ENCODE peak calls at places on chromosomes 13 and 19, in seven cellular contexts. One of them, this sample, is unnamed.

GRCh38 chr19:58477130-58477529 is 978 bp downstream of the ZNF446 start:
- DNase-seq in GM23338: no peak
- DNase-seq in SK-N-SH: no peak
- DNase-seq in stomach: no peak
- DNase-seq in spleen: peak; percentile 85
- DNase-seq in Panc1: no peak
- DNase-seq in breast epithelium: no peak
- DNase-seq in this sample: no peak

GRCh38 chr19:4067396-4068057 is 828 bp upstream of the ZBTB7A start:
- DNase-seq in GM23338: no peak
- DNase-seq in SK-N-SH: peak; percentile 84
- DNase-seq in stomach: no peak
- DNase-seq in spleen: peak; percentile 92
- DNase-seq in Panc1: no peak
- DNase-seq in breast epithelium: no peak
- DNase-seq in this sample: no peak

GRCh38 chr13:48234652-48235099 is 1.7 kb downstream of the ITM2B start:
- DNase-seq in GM23338: no peak
- DNase-seq in SK-N-SH: no peak
- DNase-seq in stomach: no peak
- DNase-seq in spleen: no peak
- DNase-seq in Panc1: no peak
- DNase-seq in breast epithelium: no peak
- DNase-seq in this sample: no peak

GRCh38 chr13:102344410-102344809 is 57.4 kb downstream of the FGF14 start:
- DNase-seq in GM23338: no peak
- DNase-seq in SK-N-SH: no peak
- DNase-seq in stomach: no peak
- DNase-seq in spleen: no peak
- DNase-seq in Panc1: no peak
- DNase-seq in breast epithelium: no peak
- DNase-seq in this sample: no peak

GRCh38 chr13:50365300-50365682 is 350.0 kb downstream of the KCNRG start:
- DNase-seq in GM23338: no peak
- DNase-seq in SK-N-SH: no peak
- DNase-seq in stomach: no peak
- DNase-seq in spleen: no peak
- DNase-seq in Panc1: no peak
- DNase-seq in breast epithelium: no peak
- DNase-seq in this sample: no peak

GRCh38 chr19:3683866-3684816 is 16.1 kb downstream of the PIP5K1C start:
- DNase-seq in GM23338: no peak
- DNase-seq in SK-N-SH: no peak
- DNase-seq in stomach: no peak
- DNase-seq in spleen: no peak
- DNase-seq in Panc1: no peak
- DNase-seq in breast epithelium: no peak
- DNase-seq in this sample: no peak

GRCh38 chr13:94217370-94217769 is 262.1 kb downstream of the DCT start:
- DNase-seq in GM23338: no peak
- DNase-seq in SK-N-SH: no peak
- DNase-seq in stomach: no peak
- DNase-seq in spleen: no peak
- DNase-seq in Panc1: no peak
- DNase-seq in breast epithelium: no peak
- DNase-seq in this sample: no peak

GRCh38 chr13:45472171-45472705 is 7.5 kb downstream of the COG3 start:
- DNase-seq in GM23338: no peak
- DNase-seq in SK-N-SH: no peak
- DNase-seq in stomach: no peak
- DNase-seq in spleen: no peak
- DNase-seq in Panc1: no peak
- DNase-seq in breast epithelium: no peak
- DNase-seq in this sample: no peak

GRCh38 chr19:14440049-14440448 is 6.9 kb downstream of the PKN1 start:
- DNase-seq in GM23338: peak; percentile 35
- DNase-seq in SK-N-SH: no peak
- DNase-seq in stomach: peak; percentile 72
- DNase-seq in spleen: peak; percentile 99
- DNase-seq in Panc1: no peak
- DNase-seq in breast epithelium: no peak
- DNase-seq in this sample: peak; percentile 79

GRCh38 chr19:8609210-8610040 is 1.1 kb downstream of the ADAMTS10 start:
- DNase-seq in GM23338: peak; percentile 87
- DNase-seq in SK-N-SH: peak; percentile 92
- DNase-seq in stomach: peak; percentile 30
- DNase-seq in spleen: no peak
- DNase-seq in Panc1: no peak
- DNase-seq in breast epithelium: no peak
- DNase-seq in this sample: peak; percentile 34
- H3K4me3 ChIP-seq in GM23338: peak overlapping the region; percentile 87
- H3K4me3 ChIP-seq in SK-N-SH: peak overlapping the region; percentile 61
- H3K4me3 ChIP-seq in stomach: peak overlapping the region; percentile 51
- H3K4me3 ChIP-seq in spleen: peak overlapping the region; percentile 54
- H3K4me3 ChIP-seq in Panc1: peak overlapping the region; percentile 42
- H3K4me3 ChIP-seq in breast epithelium: peak overlapping the region; percentile 60
- H3K4me3 ChIP-seq in this sample: peak overlapping the region; percentile 34

GRCh38 chr19:10975374-10976036 is 14.7 kb downstream of the SMARCA4 start:
- DNase-seq in GM23338: no peak
- DNase-seq in SK-N-SH: no peak
- DNase-seq in stomach: peak; percentile 67
- DNase-seq in spleen: no peak
- DNase-seq in Panc1: no peak
- DNase-seq in breast epithelium: no peak
- DNase-seq in this sample: no peak

GRCh38 chr19:10971107-10971715 is 10.4 kb downstream of the SMARCA4 start:
- DNase-seq in GM23338: no peak
- DNase-seq in SK-N-SH: no peak
- DNase-seq in stomach: no peak
- DNase-seq in spleen: no peak
- DNase-seq in Panc1: no peak
- DNase-seq in breast epithelium: no peak
- DNase-seq in this sample: no peak

GRCh38 chr19:10979950-10980349 is 19.1 kb downstream of the SMARCA4 start:
- DNase-seq in GM23338: no peak
- DNase-seq in SK-N-SH: no peak
- DNase-seq in stomach: no peak
- DNase-seq in spleen: no peak
- DNase-seq in Panc1: no peak
- DNase-seq in breast epithelium: no peak
- DNase-seq in this sample: peak; percentile 24

GRCh38 chr19:10977773-10978155 is 16.9 kb downstream of the SMARCA4 start:
- DNase-seq in GM23338: no peak
- DNase-seq in SK-N-SH: no peak
- DNase-seq in stomach: no peak
- DNase-seq in spleen: no peak
- DNase-seq in Panc1: no peak
- DNase-seq in breast epithelium: no peak
- DNase-seq in this sample: no peak

GRCh38 chr19:10976200-10976892 is 15.5 kb downstream of the SMARCA4 start:
- DNase-seq in GM23338: no peak
- DNase-seq in SK-N-SH: no peak
- DNase-seq in stomach: peak; percentile 34
- DNase-seq in spleen: no peak
- DNase-seq in Panc1: no peak
- DNase-seq in breast epithelium: no peak
- DNase-seq in this sample: no peak
- H3K27ac ChIP-seq in GM23338: peak overlapping the region; percentile 72
- H3K27ac ChIP-seq in SK-N-SH: peak overlapping the region; percentile 33
- H3K27ac ChIP-seq in stomach: peak overlapping the region; percentile 76
- H3K27ac ChIP-seq in spleen: peak overlapping the region; percentile 68
- H3K27ac ChIP-seq in Panc1: no peak overlapping the region
- H3K27ac ChIP-seq in breast epithelium: peak overlapping the region; percentile 85
- H3K27ac ChIP-seq in this sample: peak overlapping the region; percentile 74

DNA sequence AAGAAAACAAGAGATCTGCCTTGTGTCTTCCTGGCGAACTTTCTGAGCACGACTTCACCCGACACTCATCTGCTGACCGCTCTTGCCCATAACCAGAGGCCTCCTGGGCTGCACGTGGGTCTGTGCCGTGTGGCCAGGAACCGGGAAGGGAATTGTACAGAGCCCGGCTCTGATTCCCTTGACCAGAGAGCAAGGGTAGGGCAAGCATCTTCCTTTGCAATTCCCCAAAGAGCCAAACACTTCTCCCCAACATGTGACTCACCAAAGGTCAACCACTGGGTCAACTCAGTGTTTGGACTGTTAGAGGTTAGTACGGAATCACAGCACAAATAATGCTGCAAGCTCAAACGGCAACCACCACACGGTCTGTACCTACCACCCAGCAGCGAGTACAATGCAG is 48.9 kb downstream of the KLF2 start:
- DNase-seq in GM23338: no peak
- DNase-seq in SK-N-SH: no peak
- DNase-seq in stomach: no peak
- DNase-seq in spleen: peak; percentile 78
- DNase-seq in Panc1: no peak
- DNase-seq in breast epithelium: no peak
- DNase-seq in this sample: no peak
- TF ChIP-seq POLR2AphosphoS5 in GM23338: no peak
- TF ChIP-seq POLR2AphosphoS5 in SK-N-SH: no peak
- TF ChIP-seq POLR2AphosphoS5 in stomach: peak; percentile 72
- TF ChIP-seq POLR2AphosphoS5 in spleen: peak; percentile 21
- TF ChIP-seq POLR2AphosphoS5 in Panc1: no peak
- TF ChIP-seq POLR2AphosphoS5 in breast epithelium: peak; percentile 50
- TF ChIP-seq POLR2AphosphoS5 in this sample: no peak

DNA sequence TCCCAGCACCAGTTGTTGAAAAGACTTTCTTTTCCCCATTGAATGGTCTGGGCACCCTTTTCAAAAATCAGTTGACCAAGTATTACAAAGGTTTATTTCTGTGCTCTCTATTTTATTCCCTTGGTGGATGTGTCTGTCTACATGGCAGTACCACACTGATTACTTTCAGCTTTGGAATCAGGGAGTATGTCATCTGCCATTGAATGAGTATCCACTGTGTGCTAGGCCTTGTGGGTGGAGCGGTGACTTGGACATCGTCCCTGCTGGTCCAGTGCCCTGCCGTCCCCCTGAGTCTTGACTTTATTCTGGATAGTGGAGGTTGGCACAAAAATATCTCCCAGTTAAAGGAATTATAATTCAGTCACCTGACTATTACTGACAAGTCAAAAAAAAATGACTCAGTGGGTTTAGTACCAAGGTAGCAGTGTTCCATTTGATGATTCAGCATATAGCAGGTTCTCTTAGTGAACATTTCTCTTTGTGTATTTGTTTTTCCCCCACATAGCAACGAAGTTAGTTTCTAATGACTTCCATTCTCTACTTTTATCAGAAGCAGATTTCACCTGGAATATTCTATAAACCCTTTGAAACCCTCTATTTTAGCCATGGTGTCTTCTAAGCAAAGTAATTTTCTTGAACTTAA is 3.9 kb downstream of the UPF3A start:
- DNase-seq in GM23338: no peak
- DNase-seq in SK-N-SH: no peak
- DNase-seq in stomach: no peak
- DNase-seq in spleen: peak; percentile 49
- DNase-seq in Panc1: no peak
- DNase-seq in breast epithelium: no peak
- DNase-seq in this sample: no peak
- H3K4me3 ChIP-seq in GM23338: no peak overlapping the region
- H3K4me3 ChIP-seq in SK-N-SH: no peak overlapping the region
- H3K4me3 ChIP-seq in stomach: no peak overlapping the region
- H3K4me3 ChIP-seq in spleen: no peak overlapping the region
- H3K4me3 ChIP-seq in Panc1: no peak overlapping the region
- H3K4me3 ChIP-seq in breast epithelium: no peak overlapping the region
- H3K4me3 ChIP-seq in this sample: no peak overlapping the region

GRCh38 chr19:1606138-1606651 is 933 bp upstream of the UQCR11 start:
- DNase-seq in GM23338: no peak
- DNase-seq in SK-N-SH: no peak
- DNase-seq in stomach: peak; percentile 34
- DNase-seq in spleen: no peak
- DNase-seq in Panc1: no peak
- DNase-seq in breast epithelium: no peak
- DNase-seq in this sample: no peak
- H3K27ac ChIP-seq in GM23338: peak overlapping the region; percentile 85
- H3K27ac ChIP-seq in SK-N-SH: peak overlapping the region; percentile 94
- H3K27ac ChIP-seq in stomach: peak overlapping the region; percentile 95
- H3K27ac ChIP-seq in spleen: peak overlapping the region; percentile 95
- H3K27ac ChIP-seq in Panc1: peak overlapping the region; percentile 83
- H3K27ac ChIP-seq in breast epithelium: peak overlapping the region; percentile 89
- H3K27ac ChIP-seq in this sample: peak overlapping the region; percentile 91

DNA sequence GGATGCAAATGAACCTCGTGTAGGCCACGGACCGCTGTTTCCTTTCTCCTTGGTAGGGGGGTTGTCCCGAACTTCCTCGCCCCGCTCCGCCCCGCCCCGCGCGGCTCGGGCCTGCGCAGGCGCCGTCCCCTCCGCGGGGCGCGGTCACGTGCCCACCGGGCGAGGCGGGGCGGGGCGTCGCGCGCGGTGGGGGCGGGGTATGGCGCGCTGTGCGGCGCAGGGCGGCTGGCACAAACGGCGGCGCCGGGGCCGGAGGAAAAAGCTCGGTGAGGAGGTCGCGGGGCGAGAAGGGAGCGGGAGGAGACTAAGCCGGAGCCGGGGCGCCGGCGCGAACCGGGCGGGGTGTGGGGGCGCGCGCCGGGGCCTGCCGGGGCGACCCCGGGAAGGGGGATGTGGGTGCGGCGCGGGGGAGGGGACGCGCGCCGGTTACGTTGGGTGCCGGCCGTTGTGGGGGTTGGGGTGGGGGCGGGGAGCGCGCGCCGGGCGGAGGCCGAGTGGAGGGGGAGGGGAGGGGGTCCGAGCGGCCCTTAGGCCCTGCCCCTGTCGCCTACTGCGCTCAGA is at the start of gene EGLN2:
- DNase-seq in GM23338: peak; percentile 54
- DNase-seq in SK-N-SH: peak; percentile 98
- DNase-seq in stomach: no peak
- DNase-seq in spleen: no peak
- DNase-seq in Panc1: no peak
- DNase-seq in breast epithelium: no peak
- DNase-seq in this sample: no peak
- TF ChIP-seq POLR2AphosphoS5 in GM23338: peak; percentile 5
- TF ChIP-seq POLR2AphosphoS5 in SK-N-SH: no peak
- TF ChIP-seq POLR2AphosphoS5 in stomach: peak; percentile 64
- TF ChIP-seq POLR2AphosphoS5 in spleen: peak; percentile 70
- TF ChIP-seq POLR2AphosphoS5 in Panc1: no peak
- TF ChIP-seq POLR2AphosphoS5 in breast epithelium: no peak
- TF ChIP-seq POLR2AphosphoS5 in this sample: peak; percentile 51